ENCODE peak calls at places on chromosomes 12 and 14, in six cellular contexts. O, A, G, J, V and M are unnamed samples.

GRCh38 chr14:74562515-74563232 is 49.4 kb downstream of the LTBP2 start:
- DNase-seq in O (no peak), A (no peak), G (no peak), J (no peak), V (no peak), M (no peak)

GRCh38 chr12:3418609-3419469 is 72.2 kb upstream of the PRMT8 start:
- DNase-seq in O (no peak), A (no peak), G (no peak), J (no peak), V (no peak), M (no peak)

GRCh38 chr12:8609061-8609570 is 3.5 kb downstream of the AICDA start:
- DNase-seq in O (peak; percentile 35), A (peak; percentile 67), G (no peak), J (no peak), V (peak; percentile 59), M (peak; percentile 37)

GRCh38 chr12:69039881-69040280 is 106.9 kb upstream of the CPM start:
- DNase-seq in O (no peak), A (no peak), G (no peak), J (no peak), V (no peak), M (no peak)

GRCh38 chr14:75561013-75561432 is 17.4 kb upstream of the FLVCR2 start:
- DNase-seq in O (peak; percentile 63), A (peak; percentile 76), G (peak; percentile 81), J (peak; percentile 79), V (peak; percentile 86), M (peak; percentile 24)

GRCh38 chr12:89236748-89237428 is 115.4 kb downstream of the DUSP6 start:
- DNase-seq in O (peak; percentile 13), A (no peak), G (no peak), J (no peak), V (no peak), M (no peak)

GRCh38 chr12:82121545-82121944 is 236.6 kb downstream of the CCDC59 start:
- DNase-seq in O (no peak), A (no peak), G (no peak), J (no peak), V (no peak), M (no peak)

GRCh38 chr14:35299708-35300107 is 7.5 kb downstream of the PSMA6 start:
- DNase-seq in O (no peak), A (no peak), G (no peak), J (no peak), V (no peak), M (no peak)

GRCh38 chr12:25884024-25884919 is 74.2 kb upstream of the RASSF8 start:
- DNase-seq in O (no peak), A (no peak), G (no peak), J (no peak), V (no peak), M (no peak)

GRCh38 chr12:98399532-98399931 is 115.9 kb upstream of the TMPO start:
- DNase-seq in O (peak; percentile 82), A (peak; percentile 80), G (peak; percentile 64), J (peak; percentile 36), V (no peak), M (no peak)

GRCh38 chr12:112349440-112349839 is 32.8 kb downstream of the HECTD4 start:
- DNase-seq in O (no peak), A (peak; percentile 43), G (no peak), J (no peak), V (peak; percentile 31), M (no peak)

GRCh38 chr12:90029317-90029716 is 320.7 kb upstream of the ATP2B1 start:
- DNase-seq in O (no peak), A (peak; percentile 3), G (no peak), J (no peak), V (peak; percentile 6), M (no peak)

GRCh38 chr12:10398168-10398567 is 8.3 kb upstream of the KLRK1 start:
- DNase-seq in O (no peak), A (no peak), G (no peak), J (no peak), V (no peak), M (no peak)

GRCh38 chr12:44246481-44247105 is 410.7 kb downstream of the TMEM117 start:
- DNase-seq in O (no peak), A (no peak), G (no peak), J (no peak), V (no peak), M (peak; percentile 18)

GRCh38 chr14:55191881-55192616 is 664 bp upstream of the DLGAP5 start:
- DNase-seq in O (no peak), A (no peak), G (peak; percentile 44), J (no peak), V (peak; percentile 6), M (no peak)
- H3K9ac ChIP-seq in O (peak overlapping the region; percentile 92), A (peak overlapping the region; percentile 37), G (peak overlapping the region; percentile 82), J (no peak overlapping the region), V (peak overlapping the region; percentile 63), M (peak overlapping the region; percentile 4)

GRCh38 chr12:123532808-123533649 is 490 bp downstream of the RILPL1 start:
- DNase-seq in O (no peak), A (peak; percentile 65), G (peak; percentile 56), J (no peak), V (no peak), M (no peak)
- TF ChIP-seq POLR2AphosphoS5 in O (no peak), A (peak; percentile 50), G (no peak), J (peak; percentile 57), V (no peak), M (no peak)

GRCh38 chr14:31341280-31341679 is 79.1 kb downstream of the HEATR5A start:
- DNase-seq in O (no peak), A (no peak), G (no peak), J (no peak), V (no peak), M (no peak)

GRCh38 chr14:31336646-31337045 is 83.7 kb downstream of the HEATR5A start:
- DNase-seq in O (no peak), A (no peak), G (no peak), J (no peak), V (no peak), M (peak; percentile 18)

GRCh38 chr14:31339743-31340142 is 80.6 kb downstream of the HEATR5A start:
- DNase-seq in O (no peak), A (no peak), G (no peak), J (no peak), V (no peak), M (no peak)

GRCh38 chr14:31340297-31341063 is 79.9 kb downstream of the HEATR5A start:
- DNase-seq in O (no peak), A (no peak), G (no peak), J (no peak), V (no peak), M (no peak)

DNA sequence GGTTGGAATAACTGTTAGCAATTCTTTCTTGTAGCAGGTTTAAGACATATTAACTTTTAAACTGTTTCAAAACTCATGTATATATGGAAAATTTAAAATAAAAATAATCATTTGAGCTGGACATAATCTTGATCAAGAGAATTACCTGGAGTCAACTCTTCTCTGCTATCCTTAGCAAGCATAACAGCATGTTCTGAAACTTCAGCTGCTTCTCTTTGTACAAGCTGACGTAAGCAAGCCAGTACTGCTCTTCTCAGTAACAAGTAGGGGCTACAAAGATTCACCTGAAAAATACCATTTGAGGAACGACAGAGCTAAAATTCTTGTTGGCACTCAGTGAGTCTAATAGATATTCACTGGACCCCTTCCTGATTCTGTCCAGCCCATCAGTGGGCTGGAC is 83.0 kb downstream of the HEATR5A start:
- DNase-seq in O (no peak), A (no peak), G (no peak), J (no peak), V (no peak), M (no peak)
- H3K27ac ChIP-seq in O (no peak overlapping the region), A (no peak overlapping the region), G (no peak overlapping the region), J (no peak overlapping the region), V (no peak overlapping the region), M (no peak overlapping the region)

GRCh38 chr12:132189378-132190011 is 45.2 kb downstream of the NOC4L start:
- DNase-seq in O (peak; percentile 87), A (peak; percentile 77), G (peak; percentile 96), J (peak; percentile 33), V (peak; percentile 64), M (peak; percentile 16)

GRCh38 chr12:132190012-132190755 is 45.9 kb downstream of the NOC4L start:
- DNase-seq in O (no peak), A (no peak), G (no peak), J (no peak), V (no peak), M (no peak)

GRCh38 chr12:132186857-132187620 is 42.8 kb downstream of the NOC4L start:
- DNase-seq in O (no peak), A (no peak), G (no peak), J (no peak), V (no peak), M (no peak)

GRCh38 chr12:132187646-132188450 is 43.6 kb downstream of the NOC4L start:
- DNase-seq in O (no peak), A (no peak), G (no peak), J (no peak), V (no peak), M (no peak)

GRCh38 chr12:132188451-132189298 is 44.4 kb downstream of the NOC4L start:
- DNase-seq in O (no peak), A (no peak), G (no peak), J (no peak), V (no peak), M (no peak)
- H3K9ac ChIP-seq in O (peak overlapping the region; percentile 64), A (no peak overlapping the region), G (peak overlapping the region; percentile 74), J (no peak overlapping the region), V (no peak overlapping the region), M (peak overlapping the region; percentile 72)

GRCh38 chr12:124549629-124550028 is 17.8 kb downstream of the NCOR2 start:
- DNase-seq in O (no peak), A (no peak), G (no peak), J (no peak), V (no peak), M (no peak)

GRCh38 chr12:124550123-124551089 is 17.0 kb downstream of the NCOR2 start:
- DNase-seq in O (no peak), A (no peak), G (no peak), J (no peak), V (no peak), M (no peak)

GRCh38 chr12:124547626-124548025 is 19.8 kb downstream of the NCOR2 start:
- DNase-seq in O (no peak), A (no peak), G (no peak), J (no peak), V (no peak), M (no peak)

GRCh38 chr12:124551268-124552144 is 15.9 kb downstream of the NCOR2 start:
- DNase-seq in O (no peak), A (no peak), G (no peak), J (no peak), V (peak; percentile 47), M (no peak)

GRCh38 chr12:124548854-124549378 is 18.5 kb downstream of the NCOR2 start:
- DNase-seq in O (no peak), A (peak; percentile 69), G (no peak), J (no peak), V (peak; percentile 72), M (no peak)
- TF ChIP-seq POLR2AphosphoS5 in O (no peak), A (no peak), G (no peak), J (no peak), V (no peak), M (no peak)

GRCh38 chr12:116876151-116876869 is 4.9 kb downstream of the HRK start:
- DNase-seq in O (no peak), A (no peak), G (no peak), J (no peak), V (peak; percentile 57), M (no peak)
- H3K27ac ChIP-seq in O (no peak overlapping the region), A (no peak overlapping the region), G (no peak overlapping the region), J (no peak overlapping the region), V (no peak overlapping the region), M (peak overlapping the region; percentile 25)